ENCODE peak calls at places on chromosomes 13 and 19, in four cellular contexts. G is NCI-H2029 treated with DMSO at 0.1 percent for 48 hours; C is HT1080; K is stimulated activated CD4-positive, alpha-beta T cell treated with anti-CD3 and anti-CD28 coated beads, Interleukin-2, amount 100 ng/mL, for 4 hours. U is an unnamed sample.

GRCh38 chr13:24178847-24179845 is 18.6 kb downstream of the SPATA13 start:
- DNase-seq in G (no peak), C (peak), K (no peak), U (no peak)

GRCh38 chr13:29830000-29830399 is 20.4 kb downstream of the UBL3 start:
- DNase-seq in G (no peak), C (no peak), K (no peak), U (no peak)

GRCh38 chr19:13788991-13789390 is 6.3 kb upstream of the ZSWIM4 start:
- DNase-seq in G (no peak), C (no peak), K (no peak), U (no peak)

GRCh38 chr13:102724923-102725322 is 30.1 kb upstream of the METTL21C start:
- DNase-seq in G (no peak), C (peak), K (no peak), U (peak)

GRCh38 chr13:50957620-50958019 is 48.0 kb downstream of the RNASEH2B start:
- DNase-seq in G (no peak), C (no peak), K (no peak), U (no peak)

GRCh38 chr13:31437975-31438374 is 238.2 kb downstream of the B3GLCT start:
- DNase-seq in G (no peak), C (no peak), K (no peak), U (no peak)

GRCh38 chr13:51494151-51494550 is 41.3 kb upstream of the INTS6 start:
- DNase-seq in G (no peak), C (no peak), K (no peak), U (no peak)

GRCh38 chr19:35347171-35347929 is at the start of gene FFAR1:
- DNase-seq in G (no peak), C (no peak), K (no peak), U (no peak)

GRCh38 chr13:108816381-108816780 is 187.0 kb downstream of the MYO16 start:
- DNase-seq in G (no peak), C (no peak), K (no peak), U (no peak)

GRCh38 chr13:104382941-104383340 is 1316.7 kb upstream of the SLC10A2 start:
- DNase-seq in G (no peak), C (no peak), K (no peak), U (no peak)

GRCh38 chr13:27037571-27037970 is 134.0 kb downstream of the USP12 start:
- DNase-seq in G (no peak), C (no peak), K (no peak), U (no peak)

GRCh38 chr13:40484101-40484800 is 182.2 kb downstream of the FOXO1 start:
- DNase-seq in G (no peak), C (no peak), K (no peak), U (no peak)

GRCh38 chr13:100673376-100673830 is 1.2 kb downstream of the TMTC4 start:
- DNase-seq in G (no peak), C (no peak), K (no peak), U (no peak)

GRCh38 chr13:45658586-45659235 is 43.2 kb upstream of the ERICH6B start:
- DNase-seq in G (no peak), C (peak), K (no peak), U (no peak)

GRCh38 chr13:29676941-29677452 is 81.5 kb upstream of the SLC7A1 start:
- DNase-seq in G (peak), C (peak), K (no peak), U (no peak)

GRCh38 chr19:23539499-23539898 is 144.2 kb upstream of the ZNF91 start:
- DNase-seq in G (no peak), C (no peak), K (no peak), U (no peak)

GRCh38 chr19:24101459-24102122 is 14.6 kb downstream of the ZNF254 start:
- DNase-seq in G (no peak), C (no peak), K (no peak), U (no peak)

GRCh38 chr19:48631254-48631653 is 5.9 kb downstream of the DBP start:
- DNase-seq in G (no peak), C (no peak), K (no peak), U (no peak)

GRCh38 chr13:85755123-85755522 is 44.1 kb downstream of the SLITRK6 start:
- DNase-seq in G (no peak), C (no peak), K (no peak), U (no peak)

GRCh38 chr19:1747285-1748114 is 5.8 kb upstream of the ONECUT3 start:
- DNase-seq in G (no peak), C (peak), K (peak), U (no peak)

GRCh38 chr19:913080-913748 is at the start of gene R3HDM4:
- DNase-seq in G (no peak), C (no peak), K (peak), U (no peak)

GRCh38 chr19:6616011-6616410 is 25.1 kb upstream of the CD70 start:
- DNase-seq in G (no peak), C (peak), K (no peak), U (no peak)

GRCh38 chr13:111654531-111654930 is 334.1 kb downstream of the TEX29 start:
- DNase-seq in G (no peak), C (no peak), K (no peak), U (no peak)

U was measured in NCI-H187 treated with DMSO at 0.1 percent for 48 hours.